ENCODE peak calls at places on chromosome 1, in ten cellular contexts. Z is NCI-H1092 treated with DMSO at 0.1 percent for 48 hours; C is mammary epithelial cell; T is endothelial cell; W is heart left ventricle; L is activated T-cell treated with anti-CD3 and anti-CD28 coated beads for 24 hours; F is GM18507; E is RKO; D is brain microvascular endothelial cell; M is activated CD4-positive, alpha-beta T cell treated with anti-CD3 and anti-CD28 coated beads, Interleukin-2, amount 50 U/mL, for 1 hour. V is an unnamed sample.

GRCh38 chr1:18479484-18479883 is 1.2 kb upstream of the KLHDC7A start:
- DNase-seq in Z (no peak), C (no peak), T (no peak), W (no peak), L (no peak), F (no peak), E (no peak), D (no peak), M (no peak), V (no peak)

GRCh38 chr1:210663730-210664573 is 335.2 kb downstream of the HHAT start:
- DNase-seq in Z (peak), C (no peak), T (no peak), W (no peak), L (no peak), F (no peak), E (no peak), D (no peak), M (no peak), V (no peak)

GRCh38 chr1:17919525-17920439 is 164.6 kb downstream of the ACTL8 start:
- DNase-seq in Z (peak), C (peak), T (peak), W (no peak), L (no peak), F (no peak), E (peak), D (peak), M (no peak), V (peak)

GRCh38 chr1:178330848-178331497 is 165.8 kb downstream of the CLEC20A start:
- DNase-seq in Z (peak), C (no peak), T (no peak), W (no peak), L (no peak), F (no peak), E (no peak), D (no peak), M (no peak), V (no peak)

GRCh38 chr1:85933901-85934300 is 222.7 kb downstream of the COL24A1 start:
- DNase-seq in Z (no peak), C (no peak), T (no peak), W (no peak), L (no peak), F (no peak), E (no peak), D (no peak), M (no peak), V (no peak)

GRCh38 chr1:150149490-150150453 is at the start of gene PLEKHO1:
- DNase-seq in Z (peak), C (peak), T (peak), W (peak), L (peak), F (peak), E (peak), D (peak), M (peak), V (peak)

GRCh38 chr1:81921851-81922462 is 121.2 kb downstream of the ADGRL2 start:
- DNase-seq in Z (no peak), C (no peak), T (no peak), W (no peak), L (no peak), F (no peak), E (no peak), D (no peak), M (no peak), V (no peak)

GRCh38 chr1:156004843-156005593 is 15.7 kb downstream of the SSR2 start:
- DNase-seq in Z (no peak), C (no peak), T (no peak), W (no peak), L (no peak), F (no peak), E (no peak), D (no peak), M (no peak), V (no peak)

GRCh38 chr1:8165595-8166360 is 139.7 kb upstream of the ERRFI1 start:
- DNase-seq in Z (no peak), C (no peak), T (no peak), W (no peak), L (no peak), F (no peak), E (no peak), D (no peak), M (no peak), V (no peak)

GRCh38 chr1:21126324-21126723 is 50.4 kb downstream of the EIF4G3 start:
- DNase-seq in Z (no peak), C (no peak), T (no peak), W (no peak), L (no peak), F (no peak), E (no peak), D (no peak), M (no peak), V (no peak)

GRCh38 chr1:206812456-206812855 is 40.2 kb upstream of the IL10 start:
- DNase-seq in Z (no peak), C (no peak), T (no peak), W (no peak), L (no peak), F (no peak), E (no peak), D (no peak), M (no peak), V (no peak)

GRCh38 chr1:30645807-30646206 is 77.6 kb downstream of the MATN1 start:
- DNase-seq in Z (no peak), C (peak), T (no peak), W (peak), L (no peak), F (no peak), E (peak), D (peak), M (no peak), V (no peak)

GRCh38 chr1:228770779-228771223 is 35.5 kb downstream of the RHOU start:
- DNase-seq in Z (peak), C (no peak), T (no peak), W (no peak), L (no peak), F (no peak), E (no peak), D (no peak), M (no peak), V (no peak)

GRCh38 chr1:101653482-101653946 is 343.2 kb downstream of the OLFM3 start:
- DNase-seq in Z (no peak), C (peak), T (peak), W (no peak), L (no peak), F (no peak), E (peak), D (peak), M (no peak), V (no peak)

GRCh38 chr1:14957375-14957774 is 196.2 kb upstream of the TMEM51 start:
- DNase-seq in Z (no peak), C (no peak), T (no peak), W (no peak), L (no peak), F (no peak), E (no peak), D (no peak), M (no peak), V (no peak)

GRCh38 chr1:87093286-87093685 is 178.9 kb downstream of the HS2ST1 start:
- DNase-seq in Z (no peak), C (peak), T (no peak), W (no peak), L (no peak), F (no peak), E (no peak), D (peak), M (no peak), V (no peak)

GRCh38 chr1:1164701-1165451 is 8.8 kb upstream of the TTLL10 start:
- DNase-seq in Z (no peak), C (peak), T (no peak), W (no peak), L (no peak), F (no peak), E (peak), D (no peak), M (no peak), V (peak)

GRCh38 chr1:171683826-171684225 is 31.3 kb upstream of the MYOC start:
- DNase-seq in Z (no peak), C (no peak), T (no peak), W (no peak), L (no peak), F (no peak), E (no peak), D (no peak), M (no peak), V (no peak)

GRCh38 chr1:234727018-234727757 is 117.2 kb upstream of the IRF2BP2 start:
- DNase-seq in Z (peak), C (peak), T (no peak), W (no peak), L (no peak), F (no peak), E (no peak), D (peak), M (no peak), V (no peak)

GRCh38 chr1:108817016-108817415 is 39.9 kb downstream of the AKNAD1 start:
- DNase-seq in Z (peak), C (peak), T (no peak), W (no peak), L (no peak), F (no peak), E (no peak), D (peak), M (no peak), V (no peak)

GRCh38 chr1:151893176-151893924 is 16.0 kb downstream of the THEM4 start:
- DNase-seq in Z (no peak), C (no peak), T (no peak), W (no peak), L (no peak), F (no peak), E (no peak), D (peak), M (no peak), V (no peak)

GRCh38 chr1:18770799-18771198 is 88.7 kb downstream of the TAS1R2 start:
- DNase-seq in Z (no peak), C (no peak), T (no peak), W (no peak), L (no peak), F (no peak), E (no peak), D (no peak), M (no peak), V (no peak)

GRCh38 chr1:1210726-1211540 is 3.0 kb downstream of the TNFRSF4 start:
- DNase-seq in Z (no peak), C (no peak), T (peak), W (peak), L (no peak), F (no peak), E (no peak), D (no peak), M (no peak), V (no peak)

GRCh38 chr1:168320149-168320548 is 39.5 kb downstream of the TBX19 start:
- DNase-seq in Z (no peak), C (no peak), T (no peak), W (no peak), L (no peak), F (no peak), E (no peak), D (no peak), M (no peak), V (no peak)

GRCh38 chr1:223702735-223703667 is 9.3 kb upstream of the CAPN2 start:
- DNase-seq in Z (no peak), C (peak), T (no peak), W (no peak), L (no peak), F (no peak), E (peak), D (no peak), M (no peak), V (peak)

GRCh38 chr1:185241127-185241526 is 75.9 kb downstream of the IVNS1ABP start:
- DNase-seq in Z (no peak), C (no peak), T (no peak), W (no peak), L (no peak), F (no peak), E (no peak), D (no peak), M (no peak), V (no peak)

GRCh38 chr1:239765163-239765562 is 326.5 kb upstream of the FMN2 start:
- DNase-seq in Z (no peak), C (no peak), T (no peak), W (no peak), L (no peak), F (no peak), E (no peak), D (no peak), M (no peak), V (no peak)

GRCh38 chr1:202105571-202106339 is 17.0 kb upstream of the GPR37L1 start:
- DNase-seq in Z (peak), C (peak), T (no peak), W (no peak), L (no peak), F (no peak), E (no peak), D (peak), M (no peak), V (peak)

GRCh38 chr1:162075862-162076261 is 6.4 kb downstream of the NOS1AP start:
- DNase-seq in Z (no peak), C (no peak), T (no peak), W (no peak), L (no peak), F (no peak), E (no peak), D (no peak), M (no peak), V (no peak)

GRCh38 chr1:205142105-205142475 is 20.3 kb upstream of the RBBP5 start:
- DNase-seq in Z (no peak), C (no peak), T (no peak), W (no peak), L (no peak), F (no peak), E (no peak), D (no peak), M (no peak), V (no peak)

GRCh38 chr1:154871374-154871773 is 1.3 kb upstream of the KCNN3 start:
- DNase-seq in Z (no peak), C (peak), T (no peak), W (no peak), L (no peak), F (no peak), E (no peak), D (no peak), M (no peak), V (no peak)

GRCh38 chr1:200183637-200184036 is 156.1 kb downstream of the NR5A2 start:
- DNase-seq in Z (no peak), C (no peak), T (no peak), W (no peak), L (no peak), F (no peak), E (no peak), D (no peak), M (no peak), V (no peak)

GRCh38 chr1:205073511-205073910 is 10.7 kb downstream of the TMEM81 start:
- DNase-seq in Z (no peak), C (peak), T (no peak), W (no peak), L (no peak), F (no peak), E (no peak), D (no peak), M (no peak), V (no peak)

GRCh38 chr1:56077223-56077622 is 502.1 kb downstream of the PLPP3 start:
- DNase-seq in Z (no peak), C (no peak), T (no peak), W (no peak), L (no peak), F (no peak), E (no peak), D (no peak), M (no peak), V (no peak)

GRCh38 chr1:145956776-145957442 is 908 bp downstream of the LIX1L start:
- DNase-seq in Z (no peak), C (no peak), T (no peak), W (no peak), L (no peak), F (no peak), E (peak), D (no peak), M (no peak), V (no peak)

GRCh38 chr1:207336559-207337467 is 15.3 kb downstream of the CD55 start:
- DNase-seq in Z (no peak), C (peak), T (no peak), W (no peak), L (peak), F (no peak), E (peak), D (peak), M (no peak), V (peak)

GRCh38 chr1:30856260-30856790 is 52.2 kb downstream of the SDC3 start:
- DNase-seq in Z (peak), C (no peak), T (no peak), W (no peak), L (no peak), F (no peak), E (no peak), D (peak), M (no peak), V (no peak)